ENCODE peak calls at places on chromosomes 5 and 9, in ten cellular contexts. J is T-cell; E is aorta; D is gastroesophageal sphincter; I is natural killer cell; R is left lobe of liver; Y is activated CD4-positive, CD25-positive, alpha-beta regulatory T cell treated with anti-CD3 and anti-CD28 coated beads, Interleukin-2, amount 50 U/mL, for 24 hours; B is stimulated activated naive CD8-positive, alpha-beta T cell treated with anti-CD3 and anti-CD28 coated beads, Interleukin-15, Interleukin-2, amounts not matched to agents 100 U/mL and 50 U/mL, for 24 hours; L is esophagus mucosa; U is naive B cell. K is an unnamed sample.

GRCh38 chr9:90175865-90176264 is 466.8 kb downstream of the DIRAS2 start:
- ATAC-seq in J (no peak), E (no peak), D (no peak), I (no peak), R (no peak), Y (no peak), B (no peak), L (no peak), U (peak), K (peak)

GRCh38 chr9:6938447-6938846 is 180.7 kb downstream of the KDM4C start:
- ATAC-seq in J (no peak), E (no peak), D (peak), I (no peak), R (no peak), Y (no peak), B (no peak), L (no peak), U (no peak), K (no peak)

GRCh38 chr5:150244209-150244608 is 45.4 kb downstream of the CAMK2A start:
- ATAC-seq in J (no peak), E (no peak), D (no peak), I (no peak), R (no peak), Y (no peak), B (no peak), L (no peak), U (no peak), K (no peak)

GRCh38 chr9:80932181-80932580 is 757.2 kb downstream of the TLE1 start:
- ATAC-seq in J (no peak), E (no peak), D (no peak), I (no peak), R (no peak), Y (no peak), B (no peak), L (no peak), U (no peak), K (peak)

GRCh38 chr5:33563983-33564908 is 123.5 kb downstream of the TARS1 start:
- ATAC-seq in J (no peak), E (peak), D (peak), I (no peak), R (no peak), Y (no peak), B (no peak), L (no peak), U (no peak), K (no peak)

GRCh38 chr5:74139589-74139988 is 500.9 kb downstream of the ENC1 start:
- ATAC-seq in J (no peak), E (no peak), D (no peak), I (no peak), R (no peak), Y (no peak), B (no peak), L (no peak), U (no peak), K (peak)

GRCh38 chr9:99573883-99574282 is 247.8 kb upstream of the NR4A3 start:
- ATAC-seq in J (no peak), E (no peak), D (no peak), I (no peak), R (no peak), Y (peak), B (no peak), L (no peak), U (no peak), K (no peak)

GRCh38 chr9:108780949-108781734 is 74.6 kb downstream of the ACTL7B start:
- ATAC-seq in J (no peak), E (no peak), D (no peak), I (no peak), R (no peak), Y (no peak), B (no peak), L (peak), U (no peak), K (no peak)

GRCh38 chr9:37997636-37998374 is 71.2 kb downstream of the SHB start:
- ATAC-seq in J (no peak), E (peak), D (no peak), I (no peak), R (no peak), Y (no peak), B (no peak), L (no peak), U (no peak), K (no peak)

GRCh38 chr5:1840741-1841521 is 39.7 kb downstream of the NDUFS6 start:
- ATAC-seq in J (no peak), E (peak), D (no peak), I (no peak), R (no peak), Y (no peak), B (no peak), L (no peak), U (no peak), K (no peak)

GRCh38 chr5:143056792-143057579 is 286.8 kb downstream of the ARHGAP26 start:
- ATAC-seq in J (no peak), E (no peak), D (peak), I (no peak), R (no peak), Y (no peak), B (no peak), L (no peak), U (no peak), K (peak)

GRCh38 chr5:94649874-94650273 is 31.4 kb downstream of the SLF1 start:
- ATAC-seq in J (no peak), E (no peak), D (no peak), I (no peak), R (no peak), Y (no peak), B (no peak), L (no peak), U (no peak), K (no peak)

GRCh38 chr5:133830911-133831310 is 137.5 kb downstream of the C5orf15 start:
- ATAC-seq in J (no peak), E (no peak), D (no peak), I (no peak), R (no peak), Y (no peak), B (no peak), L (no peak), U (no peak), K (peak)

GRCh38 chr9:110189001-110189400 is 19.0 kb downstream of the C9orf152 start:
- ATAC-seq in J (no peak), E (peak), D (peak), I (no peak), R (peak), Y (no peak), B (no peak), L (peak), U (peak), K (peak)

GRCh38 chr5:140126315-140127012 is 727 bp downstream of the IGIP start:
- ATAC-seq in J (no peak), E (no peak), D (no peak), I (no peak), R (peak), Y (no peak), B (no peak), L (no peak), U (no peak), K (no peak)

GRCh38 chr9:132288371-132288770 is 66.4 kb downstream of the SETX start:
- ATAC-seq in J (no peak), E (no peak), D (no peak), I (no peak), R (no peak), Y (no peak), B (no peak), L (no peak), U (no peak), K (no peak)

GRCh38 chr5:94310870-94311269 is 307.5 kb downstream of the KIAA0825 start:
- ATAC-seq in J (no peak), E (no peak), D (no peak), I (no peak), R (no peak), Y (no peak), B (no peak), L (no peak), U (no peak), K (no peak)

GRCh38 chr5:78594946-78595921 is 53.3 kb downstream of the LHFPL2 start:
- ATAC-seq in J (no peak), E (peak), D (peak), I (no peak), R (peak), Y (no peak), B (no peak), L (peak), U (no peak), K (no peak)

GRCh38 chr9:33851301-33851700 is 34.3 kb downstream of the UBE2R2 start:
- ATAC-seq in J (no peak), E (no peak), D (no peak), I (no peak), R (no peak), Y (no peak), B (no peak), L (no peak), U (no peak), K (no peak)

GRCh38 chr9:96122756-96123155 is 179.2 kb downstream of the HSD17B3 start:
- ATAC-seq in J (no peak), E (no peak), D (peak), I (no peak), R (no peak), Y (no peak), B (no peak), L (no peak), U (no peak), K (no peak)

GRCh38 chr5:38540348-38540747 is 16.1 kb downstream of the LIFR start:
- ATAC-seq in J (no peak), E (peak), D (peak), I (no peak), R (no peak), Y (no peak), B (no peak), L (no peak), U (no peak), K (no peak)

GRCh38 chr5:157740211-157740610 is 3.3 kb upstream of the LSM11 start:
- ATAC-seq in J (no peak), E (no peak), D (no peak), I (no peak), R (peak), Y (no peak), B (no peak), L (no peak), U (no peak), K (no peak)

GRCh38 chr9:136119259-136120118 is 814 bp upstream of the TMEM250 start:
- ATAC-seq in J (no peak), E (peak), D (no peak), I (peak), R (peak), Y (peak), B (peak), L (peak), U (peak), K (peak)

GRCh38 chr9:129694265-129694664 is 28.8 kb downstream of the PRRX2 start:
- ATAC-seq in J (no peak), E (peak), D (no peak), I (no peak), R (no peak), Y (no peak), B (no peak), L (no peak), U (no peak), K (no peak)

GRCh38 chr9:86354882-86355399 is 731 bp upstream of the TUT7 start:
- ATAC-seq in J (peak), E (no peak), D (no peak), I (no peak), R (no peak), Y (peak), B (no peak), L (no peak), U (peak), K (no peak)

GRCh38 chr9:129422032-129422842 is 198.7 kb downstream of the C9orf50 start:
- ATAC-seq in J (no peak), E (no peak), D (no peak), I (peak), R (peak), Y (no peak), B (no peak), L (no peak), U (no peak), K (no peak)

GRCh38 chr5:56319281-56320242 is 86.4 kb upstream of the ANKRD55 start:
- ATAC-seq in J (no peak), E (no peak), D (peak), I (no peak), R (no peak), Y (no peak), B (no peak), L (peak), U (no peak), K (no peak)

GRCh38 chr9:110141118-110141797 is 66.7 kb downstream of the C9orf152 start:
- ATAC-seq in J (no peak), E (peak), D (peak), I (no peak), R (no peak), Y (no peak), B (no peak), L (no peak), U (no peak), K (no peak)

GRCh38 chr9:16385590-16386578 is 484.6 kb downstream of the BNC2 start:
- ATAC-seq in J (no peak), E (no peak), D (peak), I (no peak), R (peak), Y (no peak), B (no peak), L (no peak), U (no peak), K (no peak)

GRCh38 chr9:114745879-114746550 is 59.8 kb downstream of the TNFSF15 start:
- ATAC-seq in J (no peak), E (peak), D (no peak), I (no peak), R (no peak), Y (peak), B (peak), L (no peak), U (no peak), K (no peak)

GRCh38 chr9:130908129-130908877 is 11.7 kb upstream of the QRFP start:
- ATAC-seq in J (no peak), E (no peak), D (no peak), I (no peak), R (no peak), Y (no peak), B (no peak), L (no peak), U (no peak), K (peak)

GRCh38 chr5:170603101-170603500 is 99.3 kb downstream of the KCNIP1 start:
- ATAC-seq in J (no peak), E (no peak), D (no peak), I (no peak), R (no peak), Y (no peak), B (no peak), L (no peak), U (no peak), K (no peak)

GRCh38 chr9:82490019-82490499 is 501.5 kb downstream of the SPATA31D1 start:
- ATAC-seq in J (no peak), E (no peak), D (no peak), I (no peak), R (no peak), Y (no peak), B (no peak), L (peak), U (no peak), K (no peak)

GRCh38 chr9:16294371-16294770 is 576.1 kb downstream of the BNC2 start:
- ATAC-seq in J (no peak), E (no peak), D (no peak), I (no peak), R (no peak), Y (no peak), B (no peak), L (no peak), U (no peak), K (no peak)

GRCh38 chr5:66230551-66230950 is 86.5 kb downstream of the SREK1 start:
- ATAC-seq in J (no peak), E (no peak), D (no peak), I (no peak), R (no peak), Y (no peak), B (no peak), L (peak), U (no peak), K (no peak)